ENCODE peak calls at places on chromosomes 1 and 21, in eight cellular contexts. One of them, this sample, is unnamed.

GRCh38 chr1:61956012-61956645 is 213.8 kb downstream of the PATJ start:
- DNase-seq in CD4-positive, CD25-positive, alpha-beta regulatory T cell: no peak
- DNase-seq in pancreas: no peak
- DNase-seq in CD8-positive, alpha-beta memory T cell: no peak
- DNase-seq in CD8-positive, alpha-beta T cell: no peak
- DNase-seq in mesendoderm: no peak
- DNase-seq in IMR-90: no peak
- DNase-seq in uterus: no peak
- DNase-seq in this sample: no peak

GRCh38 chr1:86990826-86991225 is 76.4 kb downstream of the HS2ST1 start:
- DNase-seq in CD4-positive, CD25-positive, alpha-beta regulatory T cell: no peak
- DNase-seq in pancreas: no peak
- DNase-seq in CD8-positive, alpha-beta memory T cell: no peak
- DNase-seq in CD8-positive, alpha-beta T cell: no peak
- DNase-seq in mesendoderm: no peak
- DNase-seq in IMR-90: no peak
- DNase-seq in uterus: no peak
- DNase-seq in this sample: no peak

GRCh38 chr1:42698081-42698813 is 16.0 kb downstream of the YBX1 start:
- DNase-seq in CD4-positive, CD25-positive, alpha-beta regulatory T cell: no peak
- DNase-seq in pancreas: no peak
- DNase-seq in CD8-positive, alpha-beta memory T cell: no peak
- DNase-seq in CD8-positive, alpha-beta T cell: no peak
- DNase-seq in mesendoderm: no peak
- DNase-seq in IMR-90: no peak
- DNase-seq in uterus: no peak
- DNase-seq in this sample: no peak

GRCh38 chr1:35031103-35031452 is 667 bp downstream of the ZMYM6 start:
- DNase-seq in CD4-positive, CD25-positive, alpha-beta regulatory T cell: peak
- DNase-seq in pancreas: no peak
- DNase-seq in CD8-positive, alpha-beta memory T cell: no peak
- DNase-seq in CD8-positive, alpha-beta T cell: peak
- DNase-seq in mesendoderm: peak
- DNase-seq in IMR-90: peak
- DNase-seq in uterus: peak
- DNase-seq in this sample: no peak

GRCh38 chr1:228836954-228837481 is 101.7 kb downstream of the RHOU start:
- DNase-seq in CD4-positive, CD25-positive, alpha-beta regulatory T cell: no peak
- DNase-seq in pancreas: no peak
- DNase-seq in CD8-positive, alpha-beta memory T cell: no peak
- DNase-seq in CD8-positive, alpha-beta T cell: no peak
- DNase-seq in mesendoderm: no peak
- DNase-seq in IMR-90: no peak
- DNase-seq in uterus: no peak
- DNase-seq in this sample: no peak

GRCh38 chr1:242828199-242828598 is 303.7 kb upstream of the PLD5 start:
- DNase-seq in CD4-positive, CD25-positive, alpha-beta regulatory T cell: no peak
- DNase-seq in pancreas: no peak
- DNase-seq in CD8-positive, alpha-beta memory T cell: no peak
- DNase-seq in CD8-positive, alpha-beta T cell: no peak
- DNase-seq in mesendoderm: no peak
- DNase-seq in IMR-90: no peak
- DNase-seq in uterus: no peak
- DNase-seq in this sample: peak

GRCh38 chr1:183278736-183279591 is 92.9 kb downstream of the LAMC2 start:
- DNase-seq in CD4-positive, CD25-positive, alpha-beta regulatory T cell: peak
- DNase-seq in pancreas: no peak
- DNase-seq in CD8-positive, alpha-beta memory T cell: no peak
- DNase-seq in CD8-positive, alpha-beta T cell: no peak
- DNase-seq in mesendoderm: peak
- DNase-seq in IMR-90: peak
- DNase-seq in uterus: no peak
- DNase-seq in this sample: no peak

GRCh38 chr21:42644223-42645208 is 8.9 kb upstream of the PDE9A start:
- DNase-seq in CD4-positive, CD25-positive, alpha-beta regulatory T cell: no peak
- DNase-seq in pancreas: no peak
- DNase-seq in CD8-positive, alpha-beta memory T cell: no peak
- DNase-seq in CD8-positive, alpha-beta T cell: no peak
- DNase-seq in mesendoderm: no peak
- DNase-seq in IMR-90: peak
- DNase-seq in uterus: no peak
- DNase-seq in this sample: no peak

GRCh38 chr1:197544553-197544952 is 230.7 kb downstream of the DENND1B start:
- DNase-seq in CD4-positive, CD25-positive, alpha-beta regulatory T cell: no peak
- DNase-seq in pancreas: no peak
- DNase-seq in CD8-positive, alpha-beta memory T cell: no peak
- DNase-seq in CD8-positive, alpha-beta T cell: no peak
- DNase-seq in mesendoderm: no peak
- DNase-seq in IMR-90: no peak
- DNase-seq in uterus: no peak
- DNase-seq in this sample: no peak

GRCh38 chr21:46124926-46125845 is 27.3 kb downstream of the COL6A2 start:
- DNase-seq in CD4-positive, CD25-positive, alpha-beta regulatory T cell: no peak
- DNase-seq in pancreas: peak
- DNase-seq in CD8-positive, alpha-beta memory T cell: no peak
- DNase-seq in CD8-positive, alpha-beta T cell: peak
- DNase-seq in mesendoderm: no peak
- DNase-seq in IMR-90: no peak
- DNase-seq in uterus: peak
- DNase-seq in this sample: no peak

GRCh38 chr21:36636439-36636838 is 62.5 kb upstream of the SIM2 start:
- DNase-seq in CD4-positive, CD25-positive, alpha-beta regulatory T cell: no peak
- DNase-seq in pancreas: no peak
- DNase-seq in CD8-positive, alpha-beta memory T cell: no peak
- DNase-seq in CD8-positive, alpha-beta T cell: no peak
- DNase-seq in mesendoderm: no peak
- DNase-seq in IMR-90: no peak
- DNase-seq in uterus: no peak
- DNase-seq in this sample: no peak

GRCh38 chr1:230822092-230822581 is 46.2 kb downstream of the C1orf198 start:
- DNase-seq in CD4-positive, CD25-positive, alpha-beta regulatory T cell: no peak
- DNase-seq in pancreas: no peak
- DNase-seq in CD8-positive, alpha-beta memory T cell: no peak
- DNase-seq in CD8-positive, alpha-beta T cell: no peak
- DNase-seq in mesendoderm: no peak
- DNase-seq in IMR-90: peak
- DNase-seq in uterus: peak
- DNase-seq in this sample: no peak

GRCh38 chr1:32066489-32066873 is 6.3 kb upstream of the TMEM39B start:
- DNase-seq in CD4-positive, CD25-positive, alpha-beta regulatory T cell: peak
- DNase-seq in pancreas: no peak
- DNase-seq in CD8-positive, alpha-beta memory T cell: peak
- DNase-seq in CD8-positive, alpha-beta T cell: no peak
- DNase-seq in mesendoderm: peak
- DNase-seq in IMR-90: peak
- DNase-seq in uterus: peak
- DNase-seq in this sample: no peak

GRCh38 chr1:39194398-39195051 is 10.0 kb upstream of the MACF1 start:
- DNase-seq in CD4-positive, CD25-positive, alpha-beta regulatory T cell: no peak
- DNase-seq in pancreas: no peak
- DNase-seq in CD8-positive, alpha-beta memory T cell: no peak
- DNase-seq in CD8-positive, alpha-beta T cell: no peak
- DNase-seq in mesendoderm: peak
- DNase-seq in IMR-90: no peak
- DNase-seq in uterus: no peak
- DNase-seq in this sample: no peak

GRCh38 chr1:35935436-35935835 is 4.5 kb downstream of the AGO3 start:
- DNase-seq in CD4-positive, CD25-positive, alpha-beta regulatory T cell: no peak
- DNase-seq in pancreas: no peak
- DNase-seq in CD8-positive, alpha-beta memory T cell: no peak
- DNase-seq in CD8-positive, alpha-beta T cell: no peak
- DNase-seq in mesendoderm: peak
- DNase-seq in IMR-90: peak
- DNase-seq in uterus: no peak
- DNase-seq in this sample: no peak

GRCh38 chr21:40425981-40426380 is 421.0 kb downstream of the DSCAM start:
- DNase-seq in CD4-positive, CD25-positive, alpha-beta regulatory T cell: no peak
- DNase-seq in pancreas: no peak
- DNase-seq in CD8-positive, alpha-beta memory T cell: no peak
- DNase-seq in CD8-positive, alpha-beta T cell: no peak
- DNase-seq in mesendoderm: no peak
- DNase-seq in IMR-90: no peak
- DNase-seq in uterus: no peak
- DNase-seq in this sample: no peak

GRCh38 chr1:18618546-18619466 is 11.8 kb upstream of the PAX7 start:
- DNase-seq in CD4-positive, CD25-positive, alpha-beta regulatory T cell: no peak
- DNase-seq in pancreas: no peak
- DNase-seq in CD8-positive, alpha-beta memory T cell: no peak
- DNase-seq in CD8-positive, alpha-beta T cell: no peak
- DNase-seq in mesendoderm: no peak
- DNase-seq in IMR-90: no peak
- DNase-seq in uterus: no peak
- DNase-seq in this sample: no peak

GRCh38 chr21:45876381-45877159 is 105.0 kb upstream of the COL6A1 start:
- DNase-seq in CD4-positive, CD25-positive, alpha-beta regulatory T cell: no peak
- DNase-seq in pancreas: peak
- DNase-seq in CD8-positive, alpha-beta memory T cell: no peak
- DNase-seq in CD8-positive, alpha-beta T cell: no peak
- DNase-seq in mesendoderm: peak
- DNase-seq in IMR-90: no peak
- DNase-seq in uterus: peak
- DNase-seq in this sample: peak

GRCh38 chr1:15825800-15826199 is 18.4 kb upstream of the UQCRHL start:
- DNase-seq in CD4-positive, CD25-positive, alpha-beta regulatory T cell: no peak
- DNase-seq in pancreas: no peak
- DNase-seq in CD8-positive, alpha-beta memory T cell: no peak
- DNase-seq in CD8-positive, alpha-beta T cell: no peak
- DNase-seq in mesendoderm: no peak
- DNase-seq in IMR-90: peak
- DNase-seq in uterus: no peak
- DNase-seq in this sample: no peak

GRCh38 chr1:218426343-218426657 is 81.2 kb downstream of the TGFB2 start:
- DNase-seq in CD4-positive, CD25-positive, alpha-beta regulatory T cell: no peak
- DNase-seq in pancreas: no peak
- DNase-seq in CD8-positive, alpha-beta memory T cell: no peak
- DNase-seq in CD8-positive, alpha-beta T cell: no peak
- DNase-seq in mesendoderm: no peak
- DNase-seq in IMR-90: peak
- DNase-seq in uterus: peak
- DNase-seq in this sample: peak

GRCh38 chr1:4068076-4068475 is 168.0 kb upstream of the C1orf174 start:
- DNase-seq in CD4-positive, CD25-positive, alpha-beta regulatory T cell: no peak
- DNase-seq in pancreas: no peak
- DNase-seq in CD8-positive, alpha-beta memory T cell: no peak
- DNase-seq in CD8-positive, alpha-beta T cell: no peak
- DNase-seq in mesendoderm: no peak
- DNase-seq in IMR-90: no peak
- DNase-seq in uterus: no peak
- DNase-seq in this sample: no peak

GRCh38 chr1:9294910-9295636 is 2.4 kb downstream of the SPSB1 start:
- DNase-seq in CD4-positive, CD25-positive, alpha-beta regulatory T cell: peak
- DNase-seq in pancreas: peak
- DNase-seq in CD8-positive, alpha-beta memory T cell: no peak
- DNase-seq in CD8-positive, alpha-beta T cell: no peak
- DNase-seq in mesendoderm: peak
- DNase-seq in IMR-90: peak
- DNase-seq in uterus: no peak
- DNase-seq in this sample: no peak

GRCh38 chr1:54290443-54291184 is 90.6 kb downstream of the MRPL37 start:
- DNase-seq in CD4-positive, CD25-positive, alpha-beta regulatory T cell: peak
- DNase-seq in pancreas: no peak
- DNase-seq in CD8-positive, alpha-beta memory T cell: no peak
- DNase-seq in CD8-positive, alpha-beta T cell: peak
- DNase-seq in mesendoderm: no peak
- DNase-seq in IMR-90: peak
- DNase-seq in uterus: no peak
- DNase-seq in this sample: no peak

GRCh38 chr1:240415532-240415931 is 196.4 kb downstream of the GREM2 start:
- DNase-seq in CD4-positive, CD25-positive, alpha-beta regulatory T cell: no peak
- DNase-seq in pancreas: no peak
- DNase-seq in CD8-positive, alpha-beta memory T cell: no peak
- DNase-seq in CD8-positive, alpha-beta T cell: no peak
- DNase-seq in mesendoderm: no peak
- DNase-seq in IMR-90: peak
- DNase-seq in uterus: no peak
- DNase-seq in this sample: no peak

GRCh38 chr1:222787746-222788145 is 27.1 kb upstream of the DISP1 start:
- DNase-seq in CD4-positive, CD25-positive, alpha-beta regulatory T cell: no peak
- DNase-seq in pancreas: no peak
- DNase-seq in CD8-positive, alpha-beta memory T cell: no peak
- DNase-seq in CD8-positive, alpha-beta T cell: no peak
- DNase-seq in mesendoderm: no peak
- DNase-seq in IMR-90: no peak
- DNase-seq in uterus: no peak
- DNase-seq in this sample: no peak

DNA sequence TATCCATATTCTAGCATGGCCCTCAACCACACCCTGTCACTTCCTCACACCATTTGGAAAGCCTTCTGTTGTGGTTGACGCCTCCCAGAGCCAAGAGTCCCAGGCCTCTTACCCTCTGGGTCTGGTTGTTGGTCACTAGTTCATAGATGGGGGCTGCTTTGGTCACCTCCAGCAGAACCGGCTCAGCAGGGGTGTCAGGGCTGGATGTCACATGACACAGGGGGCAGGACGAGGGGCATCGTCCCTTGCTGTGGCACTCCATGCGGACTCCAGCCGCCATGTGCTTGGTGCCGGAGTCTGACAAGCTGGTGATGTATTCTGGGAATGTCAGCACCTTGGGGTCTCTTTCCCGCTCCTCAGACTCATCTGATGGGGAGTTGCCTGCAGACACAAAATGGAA is 270.1 kb downstream of the ASTN1 start:
- DNase-seq in CD4-positive, CD25-positive, alpha-beta regulatory T cell: no peak
- DNase-seq in pancreas: peak
- DNase-seq in CD8-positive, alpha-beta memory T cell: no peak
- DNase-seq in CD8-positive, alpha-beta T cell: no peak
- DNase-seq in mesendoderm: no peak
- DNase-seq in IMR-90: no peak
- DNase-seq in uterus: no peak
- DNase-seq in this sample: no peak
- H3K27ac ChIP-seq in CD4-positive, CD25-positive, alpha-beta regulatory T cell: no peak
- H3K27ac ChIP-seq in pancreas: no peak
- H3K27ac ChIP-seq in CD8-positive, alpha-beta memory T cell: no peak
- H3K27ac ChIP-seq in CD8-positive, alpha-beta T cell: no peak
- H3K27ac ChIP-seq in mesendoderm: no peak
- H3K27ac ChIP-seq in IMR-90: no peak
- H3K27ac ChIP-seq in uterus: no peak
- H3K27ac ChIP-seq in this sample: no peak

GRCh38 chr1:211830055-211830329 is 571 bp downstream of the LPGAT1 start:
- DNase-seq in CD4-positive, CD25-positive, alpha-beta regulatory T cell: peak
- DNase-seq in pancreas: no peak
- DNase-seq in CD8-positive, alpha-beta memory T cell: peak
- DNase-seq in CD8-positive, alpha-beta T cell: peak
- DNase-seq in mesendoderm: no peak
- DNase-seq in IMR-90: no peak
- DNase-seq in uterus: no peak
- DNase-seq in this sample: no peak
- H3K27ac ChIP-seq in CD4-positive, CD25-positive, alpha-beta regulatory T cell: peak
- H3K27ac ChIP-seq in pancreas: peak
- H3K27ac ChIP-seq in CD8-positive, alpha-beta memory T cell: peak
- H3K27ac ChIP-seq in CD8-positive, alpha-beta T cell: peak
- H3K27ac ChIP-seq in mesendoderm: peak
- H3K27ac ChIP-seq in IMR-90: peak
- H3K27ac ChIP-seq in uterus: peak
- H3K27ac ChIP-seq in this sample: peak

GRCh38 chr1:159938221-159938852 is 7.1 kb downstream of the IGSF9 start:
- DNase-seq in CD4-positive, CD25-positive, alpha-beta regulatory T cell: no peak
- DNase-seq in pancreas: no peak
- DNase-seq in CD8-positive, alpha-beta memory T cell: no peak
- DNase-seq in CD8-positive, alpha-beta T cell: no peak
- DNase-seq in mesendoderm: no peak
- DNase-seq in IMR-90: no peak
- DNase-seq in uterus: no peak
- DNase-seq in this sample: no peak
- H3K27ac ChIP-seq in CD4-positive, CD25-positive, alpha-beta regulatory T cell: no peak
- H3K27ac ChIP-seq in pancreas: no peak
- H3K27ac ChIP-seq in CD8-positive, alpha-beta memory T cell: no peak
- H3K27ac ChIP-seq in CD8-positive, alpha-beta T cell: no peak
- H3K27ac ChIP-seq in mesendoderm: no peak
- H3K27ac ChIP-seq in IMR-90: no peak
- H3K27ac ChIP-seq in uterus: no peak
- H3K27ac ChIP-seq in this sample: no peak

GRCh38 chr21:38493549-38494253 is 4.6 kb downstream of the ERG start:
- DNase-seq in CD4-positive, CD25-positive, alpha-beta regulatory T cell: no peak
- DNase-seq in pancreas: no peak
- DNase-seq in CD8-positive, alpha-beta memory T cell: no peak
- DNase-seq in CD8-positive, alpha-beta T cell: no peak
- DNase-seq in mesendoderm: no peak
- DNase-seq in IMR-90: no peak
- DNase-seq in uterus: no peak
- DNase-seq in this sample: no peak
- H3K27ac ChIP-seq in CD4-positive, CD25-positive, alpha-beta regulatory T cell: no peak
- H3K27ac ChIP-seq in pancreas: no peak
- H3K27ac ChIP-seq in CD8-positive, alpha-beta memory T cell: no peak
- H3K27ac ChIP-seq in CD8-positive, alpha-beta T cell: no peak
- H3K27ac ChIP-seq in mesendoderm: no peak
- H3K27ac ChIP-seq in IMR-90: no peak
- H3K27ac ChIP-seq in uterus: peak
- H3K27ac ChIP-seq in this sample: no peak

This sample was measured in substantia nigra.